ENCODE peak calls at places on chromosome 1, in six cellular contexts. G is hepatocyte, O is HTR-8/SVneo, J is AG20443, Q is fibroblast of lung, B is SHP77. D is an unnamed sample.

GRCh38 chr1:162107911-162108310 is 38.4 kb downstream of the NOS1AP start:
- DNase-seq in G (no peak), O (no peak), J (no peak), Q (no peak), B (no peak), D (no peak)

GRCh38 chr1:100927276-100927675 is 31.4 kb downstream of the SLC30A7 start:
- DNase-seq in G (no peak), O (no peak), J (no peak), Q (no peak), B (no peak), D (peak; percentile 41)

GRCh38 chr1:43938892-43939587 is 5.4 kb downstream of the ARTN start:
- DNase-seq in G (no peak), O (no peak), J (no peak), Q (no peak), B (no peak), D (no peak)

GRCh38 chr1:25355841-25356395 is 17.8 kb downstream of the TMEM50A start:
- DNase-seq in G (no peak), O (no peak), J (no peak), Q (no peak), B (no peak), D (no peak)

GRCh38 chr1:234591131-234591530 is 18.8 kb downstream of the IRF2BP2 start:
- DNase-seq in G (no peak), O (no peak), J (no peak), Q (no peak), B (no peak), D (no peak)

GRCh38 chr1:167333703-167334102 is 113.0 kb downstream of the POU2F1 start:
- DNase-seq in G (no peak), O (no peak), J (no peak), Q (no peak), B (no peak), D (no peak)

GRCh38 chr1:146036241-146036989 is 14.9 kb upstream of the HJV start:
- DNase-seq in G (no peak), O (no peak), J (no peak), Q (peak; percentile 18), B (no peak), D (no peak)

GRCh38 chr1:210726621-210727020 is 397.9 kb downstream of the HHAT start:
- DNase-seq in G (peak; percentile 33), O (peak; percentile 25), J (peak; percentile 40), Q (peak; percentile 23), B (no peak), D (no peak)

GRCh38 chr1:108041360-108042143 is 76.6 kb upstream of the VAV3 start:
- DNase-seq in G (peak; percentile 45), O (no peak), J (no peak), Q (peak; percentile 4), B (no peak), D (no peak)

GRCh38 chr1:205032512-205032911 is 10.5 kb upstream of the CNTN2 start:
- DNase-seq in G (no peak), O (no peak), J (no peak), Q (no peak), B (no peak), D (no peak)

GRCh38 chr1:191151321-191151807 is 673.7 kb upstream of the BRINP3 start:
- DNase-seq in G (no peak), O (no peak), J (no peak), Q (no peak), B (no peak), D (no peak)

GRCh38 chr1:244394851-244395765 is 56.6 kb downstream of the ADSS2 start:
- DNase-seq in G (no peak), O (no peak), J (peak; percentile 29), Q (no peak), B (no peak), D (no peak)

GRCh38 chr1:32894681-32895080 is 6.5 kb downstream of the TMEM54 start:
- DNase-seq in G (no peak), O (no peak), J (no peak), Q (no peak), B (no peak), D (no peak)

GRCh38 chr1:118982281-118982680 is 5.9 kb downstream of the TBX15 start:
- DNase-seq in G (no peak), O (no peak), J (no peak), Q (no peak), B (no peak), D (no peak)

GRCh38 chr1:47587891-47588582 is 150.2 kb downstream of the FOXD2 start:
- DNase-seq in G (no peak), O (no peak), J (no peak), Q (no peak), B (no peak), D (no peak)

GRCh38 chr1:156963621-156964020 is 43.2 kb downstream of the LRRC71 start:
- DNase-seq in G (no peak), O (no peak), J (no peak), Q (no peak), B (no peak), D (no peak)

GRCh38 chr1:38097256-38097655 is 50.7 kb upstream of the POU3F1 start:
- DNase-seq in G (no peak), O (no peak), J (no peak), Q (no peak), B (no peak), D (peak; percentile 61)

GRCh38 chr1:107900083-107900945 is 64.7 kb downstream of the VAV3 start:
- DNase-seq in G (no peak), O (no peak), J (no peak), Q (peak; percentile 16), B (no peak), D (no peak)

GRCh38 chr1:10816233-10816632 is 19.8 kb upstream of the CASZ1 start:
- DNase-seq in G (no peak), O (no peak), J (no peak), Q (no peak), B (no peak), D (no peak)

GRCh38 chr1:94935476-94935875 is 8.6 kb upstream of the CNN3 start:
- DNase-seq in G (no peak), O (no peak), J (no peak), Q (no peak), B (no peak), D (no peak)

GRCh38 chr1:6948861-6949260 is 163.6 kb downstream of the CAMTA1 start:
- DNase-seq in G (no peak), O (no peak), J (no peak), Q (peak; percentile 50), B (no peak), D (no peak)

GRCh38 chr1:4837752-4838151 is 183.3 kb downstream of the AJAP1 start:
- DNase-seq in G (no peak), O (no peak), J (no peak), Q (no peak), B (no peak), D (no peak)

GRCh38 chr1:59985901-59986735 is 59.5 kb upstream of the CYP2J2 start:
- DNase-seq in G (peak; percentile 26), O (no peak), J (peak; percentile 78), Q (peak; percentile 61), B (no peak), D (no peak)

GRCh38 chr1:54839824-54840223 is 38.7 kb upstream of the TTC22 start:
- DNase-seq in G (no peak), O (no peak), J (no peak), Q (no peak), B (no peak), D (no peak)

GRCh38 chr1:221923921-221924598 is 182.2 kb upstream of the DUSP10 start:
- DNase-seq in G (no peak), O (no peak), J (peak; percentile 42), Q (peak; percentile 29), B (no peak), D (no peak)

GRCh38 chr1:59625388-59625787 is 189.4 kb upstream of the HOOK1 start:
- DNase-seq in G (no peak), O (no peak), J (no peak), Q (no peak), B (no peak), D (no peak)

GRCh38 chr1:17563494-17564281 is 24.2 kb downstream of the ARHGEF10L start:
- DNase-seq in G (no peak), O (no peak), J (no peak), Q (no peak), B (no peak), D (no peak)

GRCh38 chr1:209064850-209065249 is 518.7 kb upstream of the CAMK1G start:
- DNase-seq in G (no peak), O (no peak), J (no peak), Q (no peak), B (no peak), D (no peak)

GRCh38 chr1:53957231-53957818 is 11.2 kb downstream of the LRRC42 start:
- DNase-seq in G (peak; percentile 74), O (peak; percentile 43), J (peak; percentile 64), Q (peak; percentile 75), B (peak; percentile 61), D (no peak)

GRCh38 chr1:116853680-116854191 is 56.0 kb upstream of the PTGFRN start:
- DNase-seq in G (peak; percentile 89), O (peak; percentile 61), J (peak; percentile 63), Q (peak; percentile 96), B (peak; percentile 72), D (peak; percentile 58)

GRCh38 chr1:233514946-233515391 is 98.9 kb upstream of the KCNK1 start:
- DNase-seq in G (no peak), O (no peak), J (no peak), Q (no peak), B (no peak), D (no peak)

GRCh38 chr1:31587720-31588423 is 11.6 kb downstream of the TINAGL1 start:
- DNase-seq in G (peak; percentile 76), O (peak; percentile 76), J (peak; percentile 77), Q (no peak), B (peak; percentile 45), D (peak; percentile 21)

GRCh38 chr1:116262995-116263385 is 110.1 kb upstream of the ATP1A1 start:
- DNase-seq in G (no peak), O (no peak), J (no peak), Q (no peak), B (no peak), D (no peak)

GRCh38 chr1:116679091-116679827 is 11.7 kb upstream of the IGSF3 start:
- DNase-seq in G (no peak), O (no peak), J (no peak), Q (no peak), B (no peak), D (no peak)

D was measured in NCI-H510A.